ENCODE peak calls at places on chromosomes 5 and 9, in five cellular contexts. One of them, this sample, is unnamed. For H3K36me3, the result is how much of the 10 kb centered on the place peaks cover.

GRCh38 chr5:6340100-6340499 is 38.2 kb downstream of the MED10 start:
- DNase-seq in H1: no peak
- DNase-seq in tibial nerve: no peak
- DNase-seq in hepatocyte: no peak
- DNase-seq in IMR-90: no peak
- DNase-seq in this sample: no peak

GRCh38 chr5:170591055-170591454 is 87.2 kb downstream of the KCNIP1 start:
- DNase-seq in H1: no peak
- DNase-seq in tibial nerve: no peak
- DNase-seq in hepatocyte: no peak
- DNase-seq in IMR-90: no peak
- DNase-seq in this sample: no peak

GRCh38 chr9:95012035-95012708 is 285.7 kb downstream of the AOPEP start:
- DNase-seq in H1: no peak
- DNase-seq in tibial nerve: no peak
- DNase-seq in hepatocyte: no peak
- DNase-seq in IMR-90: no peak
- DNase-seq in this sample: no peak

GRCh38 chr5:132528866-132529634 is 14.3 kb downstream of the IL5 start:
- DNase-seq in H1: no peak
- DNase-seq in tibial nerve: no peak
- DNase-seq in hepatocyte: no peak
- DNase-seq in IMR-90: no peak
- DNase-seq in this sample: no peak

GRCh38 chr9:26210338-26210851 is 532.2 kb upstream of the TUSC1 start:
- DNase-seq in H1: no peak
- DNase-seq in tibial nerve: no peak
- DNase-seq in hepatocyte: no peak
- DNase-seq in IMR-90: peak
- DNase-seq in this sample: no peak

GRCh38 chr5:126900796-126901195 is 123.9 kb downstream of the LMNB1 start:
- DNase-seq in H1: no peak
- DNase-seq in tibial nerve: no peak
- DNase-seq in hepatocyte: no peak
- DNase-seq in IMR-90: no peak
- DNase-seq in this sample: no peak

GRCh38 chr9:21381752-21382339 is 3.4 kb downstream of the IFNA2 start:
- DNase-seq in H1: no peak
- DNase-seq in tibial nerve: no peak
- DNase-seq in hepatocyte: peak
- DNase-seq in IMR-90: no peak
- DNase-seq in this sample: no peak

GRCh38 chr5:169395136-169395535 is 94.2 kb upstream of the SLIT3 start:
- DNase-seq in H1: no peak
- DNase-seq in tibial nerve: no peak
- DNase-seq in hepatocyte: no peak
- DNase-seq in IMR-90: no peak
- DNase-seq in this sample: no peak

GRCh38 chr9:129208191-129209091 is 30.4 kb upstream of the IER5L start:
- DNase-seq in H1: peak
- DNase-seq in tibial nerve: no peak
- DNase-seq in hepatocyte: peak
- DNase-seq in IMR-90: no peak
- DNase-seq in this sample: no peak

GRCh38 chr5:8828596-8829321 is 717.1 kb downstream of the SEMA5A start:
- DNase-seq in H1: no peak
- DNase-seq in tibial nerve: no peak
- DNase-seq in hepatocyte: no peak
- DNase-seq in IMR-90: peak
- DNase-seq in this sample: no peak

GRCh38 chr5:76690704-76691469 is 25.0 kb upstream of the F2R start:
- DNase-seq in H1: no peak
- DNase-seq in tibial nerve: no peak
- DNase-seq in hepatocyte: peak
- DNase-seq in IMR-90: peak
- DNase-seq in this sample: no peak

GRCh38 chr9:130348341-130348740 is 82.8 kb downstream of the HMCN2 start:
- DNase-seq in H1: no peak
- DNase-seq in tibial nerve: no peak
- DNase-seq in hepatocyte: no peak
- DNase-seq in IMR-90: no peak
- DNase-seq in this sample: no peak

GRCh38 chr9:94300470-94301301 is 27.8 kb downstream of the NUTM2F start:
- DNase-seq in H1: no peak
- DNase-seq in tibial nerve: no peak
- DNase-seq in hepatocyte: no peak
- DNase-seq in IMR-90: no peak
- DNase-seq in this sample: no peak

GRCh38 chr5:72064801-72065570 is 42.3 kb upstream of the MAP1B start:
- DNase-seq in H1: no peak
- DNase-seq in tibial nerve: no peak
- DNase-seq in hepatocyte: no peak
- DNase-seq in IMR-90: no peak
- DNase-seq in this sample: no peak

GRCh38 chr5:2165203-2165602 is 282.5 kb upstream of the IRX4 start:
- DNase-seq in H1: no peak
- DNase-seq in tibial nerve: no peak
- DNase-seq in hepatocyte: no peak
- DNase-seq in IMR-90: no peak
- DNase-seq in this sample: no peak

GRCh38 chr9:89408628-89409101 is 89.2 kb downstream of the SEMA4D start:
- DNase-seq in H1: no peak
- DNase-seq in tibial nerve: no peak
- DNase-seq in hepatocyte: no peak
- DNase-seq in IMR-90: no peak
- DNase-seq in this sample: no peak

GRCh38 chr9:120358877-120359276 is 221.1 kb downstream of the CDK5RAP2 start:
- DNase-seq in H1: no peak
- DNase-seq in tibial nerve: no peak
- DNase-seq in hepatocyte: no peak
- DNase-seq in IMR-90: no peak
- DNase-seq in this sample: no peak

GRCh38 chr9:129131300-129132145 is 20.3 kb downstream of the PTPA start:
- DNase-seq in H1: peak
- DNase-seq in tibial nerve: peak
- DNase-seq in hepatocyte: peak
- DNase-seq in IMR-90: peak
- DNase-seq in this sample: peak

GRCh38 chr5:79754865-79755555 is 65.4 kb downstream of the CMYA5 start:
- DNase-seq in H1: no peak
- DNase-seq in tibial nerve: no peak
- DNase-seq in hepatocyte: peak
- DNase-seq in IMR-90: no peak
- DNase-seq in this sample: no peak

DNA sequence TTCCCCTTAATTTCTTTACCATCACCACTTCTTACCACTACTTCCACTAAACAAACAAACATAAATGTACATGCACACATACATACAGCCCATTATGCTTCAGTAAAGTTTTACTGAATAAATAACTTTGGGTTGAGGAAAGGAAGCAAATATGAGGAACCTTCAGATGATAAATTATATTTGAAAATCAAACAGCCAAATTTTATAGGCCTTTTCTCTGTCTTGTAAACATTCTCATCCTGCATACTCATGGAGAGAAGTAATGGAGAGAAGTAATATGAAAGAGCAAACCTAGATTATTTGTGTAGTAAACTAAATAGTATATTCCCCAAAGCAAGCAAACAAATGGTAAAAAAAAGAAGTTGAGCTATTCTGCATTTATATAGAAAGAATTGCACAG is 658.3 kb upstream of the RORB start:
- DNase-seq in H1: no peak
- DNase-seq in tibial nerve: no peak
- DNase-seq in hepatocyte: no peak
- DNase-seq in IMR-90: no peak
- DNase-seq in this sample: no peak
- H3K27ac ChIP-seq in H1: no peak
- H3K27ac ChIP-seq in tibial nerve: no peak
- H3K27ac ChIP-seq in hepatocyte: no peak
- H3K27ac ChIP-seq in IMR-90: no peak
- H3K27ac ChIP-seq in this sample: no peak

GRCh38 chr9:83651558-83651957 is 28.6 kb downstream of the IDNK start:
- DNase-seq in H1: no peak
- DNase-seq in tibial nerve: no peak
- DNase-seq in hepatocyte: no peak
- DNase-seq in IMR-90: no peak
- DNase-seq in this sample: no peak
- H3K36me3 ChIP-seq in H1: under half
- H3K36me3 ChIP-seq in tibial nerve: half or more
- H3K36me3 ChIP-seq in hepatocyte: under half
- H3K36me3 ChIP-seq in IMR-90: under half
- H3K36me3 ChIP-seq in this sample: under half

GRCh38 chr5:54944364-54944763 is 41.0 kb downstream of the ESM1 start:
- DNase-seq in H1: no peak
- DNase-seq in tibial nerve: no peak
- DNase-seq in hepatocyte: peak
- DNase-seq in IMR-90: peak
- DNase-seq in this sample: peak
- TF ChIP-seq CTCF in H1: no peak
- TF ChIP-seq CTCF in tibial nerve: peak
- TF ChIP-seq CTCF in hepatocyte: peak
- TF ChIP-seq CTCF in IMR-90: peak
- TF ChIP-seq CTCF in this sample: peak

DNA sequence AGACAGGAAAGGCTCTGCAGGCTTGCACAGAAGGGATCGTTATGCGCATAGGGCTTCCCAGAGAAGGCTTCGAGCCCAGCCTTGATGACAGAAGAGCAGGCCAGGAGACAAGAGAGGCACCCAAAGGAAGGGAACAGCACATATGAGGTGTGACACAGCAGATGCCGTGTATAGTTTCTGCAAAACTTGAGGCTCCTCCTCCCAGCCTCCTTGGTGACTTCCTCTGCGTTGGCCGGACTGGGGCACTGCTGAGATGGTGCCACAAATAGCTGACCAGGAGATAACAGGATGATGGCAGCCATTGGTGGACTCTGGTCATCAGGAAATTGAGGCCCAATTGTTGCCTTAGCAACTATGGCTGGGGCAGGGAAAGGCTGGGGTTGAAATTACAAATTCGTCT is 4.9 kb upstream of the ZNF79 start:
- DNase-seq in H1: no peak
- DNase-seq in tibial nerve: no peak
- DNase-seq in hepatocyte: no peak
- DNase-seq in IMR-90: no peak
- DNase-seq in this sample: no peak
- H3K27ac ChIP-seq in H1: no peak
- H3K27ac ChIP-seq in tibial nerve: no peak
- H3K27ac ChIP-seq in hepatocyte: peak
- H3K27ac ChIP-seq in IMR-90: no peak
- H3K27ac ChIP-seq in this sample: no peak

GRCh38 chr5:62375627-62376026 is 28.1 kb downstream of the DIMT1 start:
- DNase-seq in H1: no peak
- DNase-seq in tibial nerve: no peak
- DNase-seq in hepatocyte: no peak
- DNase-seq in IMR-90: no peak
- DNase-seq in this sample: no peak

GRCh38 chr5:62374090-62374489 is 29.6 kb downstream of the DIMT1 start:
- DNase-seq in H1: no peak
- DNase-seq in tibial nerve: no peak
- DNase-seq in hepatocyte: no peak
- DNase-seq in IMR-90: no peak
- DNase-seq in this sample: no peak

GRCh38 chr5:62371409-62371808 is 32.3 kb downstream of the DIMT1 start:
- DNase-seq in H1: no peak
- DNase-seq in tibial nerve: no peak
- DNase-seq in hepatocyte: no peak
- DNase-seq in IMR-90: peak
- DNase-seq in this sample: no peak

GRCh38 chr5:62373382-62373781 is 30.3 kb downstream of the DIMT1 start:
- DNase-seq in H1: no peak
- DNase-seq in tibial nerve: no peak
- DNase-seq in hepatocyte: no peak
- DNase-seq in IMR-90: no peak
- DNase-seq in this sample: no peak

DNA sequence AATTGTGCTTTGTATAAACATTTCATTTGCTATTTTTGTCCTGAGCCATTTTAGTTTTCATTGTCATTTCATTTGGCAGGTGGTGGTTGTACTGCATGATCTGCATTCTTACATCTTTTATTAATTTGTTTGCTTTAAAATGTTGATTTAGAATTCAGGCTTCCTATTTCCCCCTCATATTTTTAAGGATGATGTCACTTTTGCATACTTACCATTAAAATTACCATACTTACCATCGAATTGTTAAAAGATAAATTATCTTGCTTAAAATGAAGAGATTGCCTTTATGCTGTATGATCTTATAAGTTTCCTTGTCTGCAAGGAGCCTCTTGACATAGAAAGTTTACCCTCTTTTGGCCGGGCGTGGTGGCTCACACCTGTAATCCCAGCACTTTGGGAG is 31.1 kb downstream of the DIMT1 start:
- DNase-seq in H1: no peak
- DNase-seq in tibial nerve: no peak
- DNase-seq in hepatocyte: no peak
- DNase-seq in IMR-90: no peak
- DNase-seq in this sample: no peak
- H3K36me3 ChIP-seq in H1: under half
- H3K36me3 ChIP-seq in tibial nerve: half or more
- H3K36me3 ChIP-seq in hepatocyte: under half
- H3K36me3 ChIP-seq in IMR-90: under half
- H3K36me3 ChIP-seq in this sample: under half

DNA sequence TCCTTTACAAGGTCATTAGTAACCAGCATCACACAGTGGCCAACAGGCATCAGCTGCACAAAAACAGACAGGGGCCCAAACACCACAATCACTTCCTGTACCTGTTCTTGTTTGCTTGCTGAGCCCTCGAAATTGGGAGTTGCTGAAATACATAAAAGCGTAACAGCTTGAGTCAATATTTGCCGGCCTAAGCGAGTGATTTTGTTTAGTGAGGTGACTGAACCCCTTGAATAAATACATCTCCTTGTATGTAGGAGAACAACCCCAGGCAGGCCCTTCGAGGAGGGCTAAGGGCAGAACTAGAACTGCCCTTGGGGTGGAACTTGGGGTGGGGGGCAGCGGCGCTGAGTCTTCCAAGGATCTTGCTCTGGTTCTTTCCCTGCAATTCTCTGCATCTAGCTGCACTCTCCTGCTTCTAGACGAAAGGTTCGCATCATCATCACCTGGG is 502.5 kb downstream of the RASEF start:
- DNase-seq in H1: no peak
- DNase-seq in tibial nerve: no peak
- DNase-seq in hepatocyte: peak
- DNase-seq in IMR-90: no peak
- DNase-seq in this sample: peak
- TF ChIP-seq CTCF in H1: no peak
- TF ChIP-seq CTCF in tibial nerve: no peak
- TF ChIP-seq CTCF in hepatocyte: no peak
- TF ChIP-seq CTCF in IMR-90: no peak
- TF ChIP-seq CTCF in this sample: no peak

DNA sequence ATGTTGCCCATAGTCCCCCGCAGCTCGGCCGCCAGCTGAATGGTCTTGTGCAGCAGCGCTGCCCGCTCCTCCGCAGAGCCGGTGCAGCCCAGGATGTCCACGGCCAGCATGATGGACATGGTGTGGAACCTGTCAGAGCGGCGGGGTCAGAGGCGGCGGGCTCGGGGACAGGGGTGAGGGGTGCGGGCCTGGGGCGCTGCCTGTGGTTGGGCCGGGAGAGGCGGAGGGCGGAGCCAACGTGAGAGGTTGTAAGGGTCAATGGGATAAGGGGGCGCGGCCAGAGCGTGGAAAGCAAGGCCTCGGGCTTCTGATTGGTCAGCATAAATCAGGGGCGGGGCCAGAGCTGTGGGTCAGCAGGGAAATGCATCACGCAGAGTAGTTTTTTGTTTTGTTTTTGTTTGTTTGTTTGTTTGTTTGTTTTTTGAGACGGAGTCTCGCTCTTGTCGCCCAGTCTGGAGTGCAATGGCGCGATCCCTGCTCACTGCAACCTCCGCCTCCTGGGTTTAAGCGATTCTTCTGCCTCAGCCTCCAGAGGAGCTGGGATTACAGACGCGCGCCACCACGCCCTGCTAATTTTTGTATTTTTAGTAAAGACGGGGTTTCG is 6.8 kb upstream of the TOR2A start:
- DNase-seq in H1: peak
- DNase-seq in tibial nerve: no peak
- DNase-seq in hepatocyte: peak
- DNase-seq in IMR-90: no peak
- DNase-seq in this sample: peak
- H3K27ac ChIP-seq in H1: no peak
- H3K27ac ChIP-seq in tibial nerve: no peak
- H3K27ac ChIP-seq in hepatocyte: no peak
- H3K27ac ChIP-seq in IMR-90: no peak
- H3K27ac ChIP-seq in this sample: no peak

This sample was measured in body of pancreas.